ENCODE peak calls at places on chromosome 2, in eight cellular contexts. One of them, this sample, is unnamed.

GRCh38 chr2:5696741-5697521 is 4.7 kb downstream of the SOX11 start:
- DNase-seq in GM23338: peak; percentile 72
- DNase-seq in HCT116: no peak
- DNase-seq in SK-N-SH: peak; percentile 91
- DNase-seq in HepG2: no peak
- DNase-seq in K562: no peak
- DNase-seq in HL-60: no peak
- DNase-seq in GM12878: no peak
- DNase-seq in this sample: no peak

GRCh38 chr2:88003074-88003755 is 13.1 kb downstream of the RNU2-63P start:
- DNase-seq in GM23338: peak; percentile 73
- DNase-seq in HCT116: no peak
- DNase-seq in SK-N-SH: no peak
- DNase-seq in HepG2: no peak
- DNase-seq in K562: no peak
- DNase-seq in HL-60: no peak
- DNase-seq in GM12878: no peak
- DNase-seq in this sample: no peak

GRCh38 chr2:28327963-28328922 is 64.4 kb upstream of the FOSL2 start:
- DNase-seq in GM23338: no peak
- DNase-seq in HCT116: no peak
- DNase-seq in SK-N-SH: peak; percentile 65
- DNase-seq in HepG2: no peak
- DNase-seq in K562: no peak
- DNase-seq in HL-60: no peak
- DNase-seq in GM12878: no peak
- DNase-seq in this sample: no peak

GRCh38 chr2:235669983-235670962 is 176.4 kb downstream of the AGAP1 start:
- DNase-seq in GM23338: peak; percentile 83
- DNase-seq in HCT116: no peak
- DNase-seq in SK-N-SH: peak; percentile 87
- DNase-seq in HepG2: no peak
- DNase-seq in K562: no peak
- DNase-seq in HL-60: no peak
- DNase-seq in GM12878: no peak
- DNase-seq in this sample: no peak

GRCh38 chr2:165698621-165698946 is 95.5 kb downstream of the GALNT3 start:
- DNase-seq in GM23338: peak; percentile 84
- DNase-seq in HCT116: peak; percentile 19
- DNase-seq in SK-N-SH: peak; percentile 42
- DNase-seq in HepG2: peak; percentile 44
- DNase-seq in K562: no peak
- DNase-seq in HL-60: no peak
- DNase-seq in GM12878: peak; percentile 27
- DNase-seq in this sample: peak; percentile 2

GRCh38 chr2:28390857-28391563 is 1.6 kb upstream of the FOSL2 start:
- DNase-seq in GM23338: peak; percentile 55
- DNase-seq in HCT116: no peak
- DNase-seq in SK-N-SH: peak; percentile 84
- DNase-seq in HepG2: no peak
- DNase-seq in K562: peak; percentile 26
- DNase-seq in HL-60: no peak
- DNase-seq in GM12878: no peak
- DNase-seq in this sample: peak; percentile 45

GRCh38 chr2:241893265-241893664 is 23.7 kb downstream of the RTP5 start:
- DNase-seq in GM23338: no peak
- DNase-seq in HCT116: no peak
- DNase-seq in SK-N-SH: no peak
- DNase-seq in HepG2: no peak
- DNase-seq in K562: no peak
- DNase-seq in HL-60: no peak
- DNase-seq in GM12878: no peak
- DNase-seq in this sample: no peak

GRCh38 chr2:42138163-42139016 is 30.8 kb upstream of the EML4 start:
- DNase-seq in GM23338: no peak
- DNase-seq in HCT116: no peak
- DNase-seq in SK-N-SH: no peak
- DNase-seq in HepG2: no peak
- DNase-seq in K562: no peak
- DNase-seq in HL-60: no peak
- DNase-seq in GM12878: no peak
- DNase-seq in this sample: no peak

GRCh38 chr2:17879137-17879912 is 858 bp downstream of the KCNS3 start:
- DNase-seq in GM23338: peak; percentile 96
- DNase-seq in HCT116: peak; percentile 73
- DNase-seq in SK-N-SH: peak; percentile 72
- DNase-seq in HepG2: no peak
- DNase-seq in K562: peak; percentile 45
- DNase-seq in HL-60: no peak
- DNase-seq in GM12878: no peak
- DNase-seq in this sample: no peak

GRCh38 chr2:74831693-74832530 is 2.0 kb upstream of the HK2 start:
- DNase-seq in GM23338: no peak
- DNase-seq in HCT116: no peak
- DNase-seq in SK-N-SH: no peak
- DNase-seq in HepG2: peak; percentile 62
- DNase-seq in K562: peak; percentile 30
- DNase-seq in HL-60: no peak
- DNase-seq in GM12878: no peak
- DNase-seq in this sample: no peak

GRCh38 chr2:105787376-105788318 is 42.9 kb downstream of the NCK2 start:
- DNase-seq in GM23338: no peak
- DNase-seq in HCT116: no peak
- DNase-seq in SK-N-SH: no peak
- DNase-seq in HepG2: no peak
- DNase-seq in K562: peak; percentile 43
- DNase-seq in HL-60: no peak
- DNase-seq in GM12878: no peak
- DNase-seq in this sample: no peak

GRCh38 chr2:226828164-226828563 is 7.7 kb upstream of the RHBDD1 start:
- DNase-seq in GM23338: no peak
- DNase-seq in HCT116: no peak
- DNase-seq in SK-N-SH: no peak
- DNase-seq in HepG2: no peak
- DNase-seq in K562: no peak
- DNase-seq in HL-60: no peak
- DNase-seq in GM12878: no peak
- DNase-seq in this sample: no peak

GRCh38 chr2:189516546-189516945 is 64.0 kb downstream of the SLC40A1 start:
- DNase-seq in GM23338: no peak
- DNase-seq in HCT116: no peak
- DNase-seq in SK-N-SH: no peak
- DNase-seq in HepG2: no peak
- DNase-seq in K562: no peak
- DNase-seq in HL-60: peak; percentile 34
- DNase-seq in GM12878: no peak
- DNase-seq in this sample: no peak

GRCh38 chr2:189514107-189514506 is 66.5 kb downstream of the SLC40A1 start:
- DNase-seq in GM23338: no peak
- DNase-seq in HCT116: no peak
- DNase-seq in SK-N-SH: no peak
- DNase-seq in HepG2: no peak
- DNase-seq in K562: no peak
- DNase-seq in HL-60: no peak
- DNase-seq in GM12878: no peak
- DNase-seq in this sample: no peak

GRCh38 chr2:189512879-189513278 is 67.7 kb downstream of the SLC40A1 start:
- DNase-seq in GM23338: no peak
- DNase-seq in HCT116: no peak
- DNase-seq in SK-N-SH: no peak
- DNase-seq in HepG2: no peak
- DNase-seq in K562: no peak
- DNase-seq in HL-60: no peak
- DNase-seq in GM12878: no peak
- DNase-seq in this sample: no peak

GRCh38 chr2:189517847-189518535 is 62.6 kb downstream of the SLC40A1 start:
- DNase-seq in GM23338: no peak
- DNase-seq in HCT116: no peak
- DNase-seq in SK-N-SH: no peak
- DNase-seq in HepG2: no peak
- DNase-seq in K562: no peak
- DNase-seq in HL-60: no peak
- DNase-seq in GM12878: no peak
- DNase-seq in this sample: no peak

GRCh38 chr2:189515264-189515663 is 65.3 kb downstream of the SLC40A1 start:
- DNase-seq in GM23338: no peak
- DNase-seq in HCT116: no peak
- DNase-seq in SK-N-SH: no peak
- DNase-seq in HepG2: no peak
- DNase-seq in K562: no peak
- DNase-seq in HL-60: no peak
- DNase-seq in GM12878: no peak
- DNase-seq in this sample: no peak
- TF ChIP-seq POLR2AphosphoS5 in GM23338: no peak
- TF ChIP-seq POLR2AphosphoS5 in HCT116: no peak
- TF ChIP-seq POLR2AphosphoS5 in SK-N-SH: no peak
- TF ChIP-seq POLR2AphosphoS5 in HepG2: no peak
- TF ChIP-seq POLR2AphosphoS5 in K562: no peak
- TF ChIP-seq POLR2AphosphoS5 in HL-60: no peak
- TF ChIP-seq POLR2AphosphoS5 in GM12878: no peak
- TF ChIP-seq POLR2AphosphoS5 in this sample: no peak

DNA sequence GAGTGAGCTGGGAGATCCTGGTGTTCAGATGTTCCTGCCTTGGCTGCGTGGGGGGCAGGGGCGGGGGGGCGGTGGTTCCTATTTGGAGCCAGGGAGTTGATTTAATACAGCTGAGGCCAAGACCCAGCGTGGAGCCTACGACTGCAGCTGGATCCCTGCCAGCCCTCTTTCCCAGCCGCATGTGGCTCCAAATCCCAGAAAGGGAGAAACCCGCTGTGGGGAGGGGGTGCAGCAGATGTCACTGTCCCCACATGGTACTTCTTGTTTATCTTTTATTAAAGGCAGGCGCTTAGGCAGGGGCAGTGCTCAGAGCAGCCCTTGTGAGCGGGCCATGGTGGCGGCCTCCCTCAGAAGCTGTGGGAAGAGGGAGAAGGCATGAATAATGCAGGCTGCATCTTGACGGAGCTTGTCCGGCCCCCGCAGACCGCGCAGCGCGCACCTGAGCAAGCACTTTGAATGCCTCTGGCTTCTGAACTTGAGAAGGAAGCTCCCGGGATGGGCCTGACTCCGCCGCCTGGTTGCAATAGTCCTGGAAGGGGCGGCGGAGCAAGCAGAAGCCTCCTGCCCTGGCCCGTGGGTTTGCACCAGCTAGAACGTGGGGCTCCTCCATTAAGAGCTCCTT is 112.1 kb downstream of the GLI2 start:
- DNase-seq in GM23338: no peak
- DNase-seq in HCT116: no peak
- DNase-seq in SK-N-SH: peak; percentile 84
- DNase-seq in HepG2: no peak
- DNase-seq in K562: no peak
- DNase-seq in HL-60: no peak
- DNase-seq in GM12878: no peak
- DNase-seq in this sample: no peak
- TF ChIP-seq REST in GM23338: no peak
- TF ChIP-seq REST in HCT116: no peak
- TF ChIP-seq REST in SK-N-SH: no peak
- TF ChIP-seq REST in HepG2: no peak
- TF ChIP-seq REST in K562: no peak
- TF ChIP-seq REST in HL-60: no peak
- TF ChIP-seq REST in GM12878: no peak
- TF ChIP-seq REST in this sample: no peak

GRCh38 chr2:238304116-238304515 is 15.7 kb upstream of the PER2 start:
- DNase-seq in GM23338: no peak
- DNase-seq in HCT116: no peak
- DNase-seq in SK-N-SH: no peak
- DNase-seq in HepG2: no peak
- DNase-seq in K562: no peak
- DNase-seq in HL-60: no peak
- DNase-seq in GM12878: no peak
- DNase-seq in this sample: no peak

GRCh38 chr2:238302751-238303150 is 14.3 kb upstream of the PER2 start:
- DNase-seq in GM23338: no peak
- DNase-seq in HCT116: no peak
- DNase-seq in SK-N-SH: no peak
- DNase-seq in HepG2: no peak
- DNase-seq in K562: no peak
- DNase-seq in HL-60: no peak
- DNase-seq in GM12878: no peak
- DNase-seq in this sample: no peak

GRCh38 chr2:238302076-238302475 is 13.7 kb upstream of the PER2 start:
- DNase-seq in GM23338: no peak
- DNase-seq in HCT116: no peak
- DNase-seq in SK-N-SH: no peak
- DNase-seq in HepG2: no peak
- DNase-seq in K562: no peak
- DNase-seq in HL-60: no peak
- DNase-seq in GM12878: no peak
- DNase-seq in this sample: no peak

GRCh38 chr2:238296638-238297457 is 8.4 kb upstream of the PER2 start:
- DNase-seq in GM23338: no peak
- DNase-seq in HCT116: no peak
- DNase-seq in SK-N-SH: no peak
- DNase-seq in HepG2: no peak
- DNase-seq in K562: no peak
- DNase-seq in HL-60: no peak
- DNase-seq in GM12878: no peak
- DNase-seq in this sample: no peak

GRCh38 chr2:238299803-238300202 is 11.4 kb upstream of the PER2 start:
- DNase-seq in GM23338: no peak
- DNase-seq in HCT116: no peak
- DNase-seq in SK-N-SH: no peak
- DNase-seq in HepG2: no peak
- DNase-seq in K562: no peak
- DNase-seq in HL-60: no peak
- DNase-seq in GM12878: no peak
- DNase-seq in this sample: no peak
- TF ChIP-seq POLR2AphosphoS5 in GM23338: no peak
- TF ChIP-seq POLR2AphosphoS5 in HCT116: no peak
- TF ChIP-seq POLR2AphosphoS5 in SK-N-SH: no peak
- TF ChIP-seq POLR2AphosphoS5 in HepG2: no peak
- TF ChIP-seq POLR2AphosphoS5 in K562: no peak
- TF ChIP-seq POLR2AphosphoS5 in HL-60: no peak
- TF ChIP-seq POLR2AphosphoS5 in GM12878: no peak
- TF ChIP-seq POLR2AphosphoS5 in this sample: no peak

GRCh38 chr2:239668651-239669050 is 267.8 kb upstream of the HDAC4 start:
- DNase-seq in GM23338: no peak
- DNase-seq in HCT116: no peak
- DNase-seq in SK-N-SH: no peak
- DNase-seq in HepG2: no peak
- DNase-seq in K562: no peak
- DNase-seq in HL-60: no peak
- DNase-seq in GM12878: no peak
- DNase-seq in this sample: no peak

GRCh38 chr2:239666053-239666854 is 265.4 kb upstream of the HDAC4 start:
- DNase-seq in GM23338: no peak
- DNase-seq in HCT116: no peak
- DNase-seq in SK-N-SH: no peak
- DNase-seq in HepG2: no peak
- DNase-seq in K562: no peak
- DNase-seq in HL-60: no peak
- DNase-seq in GM12878: no peak
- DNase-seq in this sample: no peak

GRCh38 chr2:239668042-239668441 is 267.2 kb upstream of the HDAC4 start:
- DNase-seq in GM23338: no peak
- DNase-seq in HCT116: no peak
- DNase-seq in SK-N-SH: no peak
- DNase-seq in HepG2: no peak
- DNase-seq in K562: no peak
- DNase-seq in HL-60: no peak
- DNase-seq in GM12878: no peak
- DNase-seq in this sample: no peak

GRCh38 chr2:239667431-239667985 is 266.7 kb upstream of the HDAC4 start:
- DNase-seq in GM23338: no peak
- DNase-seq in HCT116: no peak
- DNase-seq in SK-N-SH: no peak
- DNase-seq in HepG2: no peak
- DNase-seq in K562: no peak
- DNase-seq in HL-60: no peak
- DNase-seq in GM12878: no peak
- DNase-seq in this sample: no peak

GRCh38 chr2:239666855-239667376 is 266.1 kb upstream of the HDAC4 start:
- DNase-seq in GM23338: no peak
- DNase-seq in HCT116: no peak
- DNase-seq in SK-N-SH: peak; percentile 87
- DNase-seq in HepG2: no peak
- DNase-seq in K562: no peak
- DNase-seq in HL-60: no peak
- DNase-seq in GM12878: no peak
- DNase-seq in this sample: no peak
- TF ChIP-seq REST in GM23338: no peak
- TF ChIP-seq REST in HCT116: no peak
- TF ChIP-seq REST in SK-N-SH: no peak
- TF ChIP-seq REST in HepG2: no peak
- TF ChIP-seq REST in K562: no peak
- TF ChIP-seq REST in HL-60: no peak
- TF ChIP-seq REST in GM12878: no peak
- TF ChIP-seq REST in this sample: no peak